ENCODE peak calls at places on chromosomes 7 and 10, in five cellular contexts. J is epithelial cell of esophagus; U is mesendoderm; L is GF-D8; Y is stimulated activated CD4-positive, alpha-beta T cell treated with anti-CD3 and anti-CD28 coated beads, Interleukin-1b, Interleukin-23, amount 100 ng/mL, for 24 hours. D is an unnamed sample.

GRCh38 chr10:122348512-122348911 is 26.0 kb upstream of the PLEKHA1 start:
- DNase-seq in Y (no peak), L (no peak), U (no peak), J (peak), D (no peak)

GRCh38 chr10:117342638-117343037 is 32.6 kb downstream of the PDZD8 start:
- DNase-seq in L (no peak), J (peak), Y (no peak), U (no peak), D (no peak)

GRCh38 chr10:4181075-4181474 is 396.1 kb upstream of the KLF6 start:
- DNase-seq in Y (no peak), U (no peak), L (no peak), J (no peak), D (no peak)

GRCh38 chr10:84291389-84291788 is 37.0 kb upstream of the CCSER2 start:
- DNase-seq in U (peak), Y (no peak), L (no peak), J (peak), D (peak)

GRCh38 chr7:15891151-15891842 is 204.8 kb upstream of the MEOX2 start:
- DNase-seq in L (no peak), Y (no peak), U (no peak), J (peak), D (no peak)

GRCh38 chr7:153616808-153617207 is 435.4 kb upstream of the DPP6 start:
- DNase-seq in Y (no peak), J (no peak), U (peak), L (no peak), D (no peak)

GRCh38 chr7:157122800-157123495 is 15.8 kb upstream of the UBE3C start:
- DNase-seq in J (no peak), Y (no peak), L (no peak), U (no peak), D (no peak)

GRCh38 chr10:123117644-123118409 is 17.9 kb upstream of the HMX3 start:
- DNase-seq in J (no peak), Y (no peak), L (no peak), U (peak), D (peak)

GRCh38 chr10:101649530-101650085 is 45.4 kb downstream of the FBXW4 start:
- DNase-seq in L (no peak), J (peak), Y (no peak), U (no peak), D (no peak)

GRCh38 chr7:124724516-124725192 is 40.9 kb downstream of the GPR37 start:
- DNase-seq in L (no peak), J (no peak), U (no peak), Y (no peak), D (no peak)

GRCh38 chr7:34928052-34928451 is 109.2 kb downstream of the DPY19L1 start:
- DNase-seq in L (no peak), U (peak), Y (peak), J (peak), D (peak)

GRCh38 chr10:119303886-119304285 is 96.5 kb downstream of the GRK5 start:
- DNase-seq in U (no peak), J (peak), L (no peak), Y (no peak), D (no peak)

GRCh38 chr10:80382989-80383388 is 25.4 kb upstream of the PRXL2A start:
- DNase-seq in Y (no peak), J (peak), U (peak), L (no peak), D (peak)

GRCh38 chr10:45627412-45628048 is 45.0 kb downstream of the ZFAND4 start:
- DNase-seq in Y (no peak), J (no peak), L (no peak), U (no peak), D (no peak)

GRCh38 chr10:15898046-15898445 is 37.7 kb upstream of the MINDY3 start:
- DNase-seq in L (no peak), J (peak), U (peak), Y (no peak), D (peak)

GRCh38 chr10:48526371-48526821 is 78.5 kb downstream of the ARHGAP22 start:
- DNase-seq in Y (no peak), J (peak), L (no peak), U (no peak), D (no peak)

GRCh38 chr10:87684001-87684628 is 24.4 kb downstream of the PAPSS2 start:
- DNase-seq in J (no peak), U (no peak), Y (no peak), L (no peak), D (no peak)

GRCh38 chr10:33306756-33307519 is 27.5 kb downstream of the NRP1 start:
- DNase-seq in J (peak), L (no peak), Y (no peak), U (no peak), D (no peak)

D was measured in GM23338.